ENCODE peak calls at places on chromosomes 7 and 10, in four cellular contexts. L is IMR-90, V is Peyer's patch, X is upper lobe of left lung. A is an unnamed sample.
A peak's percentile ranks its signal among the peaks of the same experiment; 100 is the strongest.

GRCh38 chr7:135210818-135211178 is 528 bp downstream of the WDR91 start:
- DNase-seq in L (peak; percentile 26), V (no peak), X (no peak), A (no peak)

GRCh38 chr10:4704034-4704545 is 121.9 kb upstream of the AKR1E2 start:
- DNase-seq in L (peak; percentile 93), V (no peak), X (no peak), A (no peak)

GRCh38 chr7:95088536-95088935 is 181.1 kb downstream of the PPP1R9A start:
- DNase-seq in L (no peak), V (no peak), X (no peak), A (no peak)

GRCh38 chr10:63700209-63700934 is 179.2 kb downstream of the REEP3 start:
- DNase-seq in L (peak; percentile 99), V (no peak), X (peak; percentile 36), A (no peak)

GRCh38 chr7:128974241-128974934 is 36.7 kb downstream of the IRF5 start:
- DNase-seq in L (peak; percentile 45), V (no peak), X (no peak), A (no peak)

GRCh38 chr10:14524692-14525091 is 194.0 kb upstream of the FRMD4A start:
- DNase-seq in L (no peak), V (no peak), X (no peak), A (no peak)

GRCh38 chr10:35822316-35822715 is 180.2 kb upstream of the FZD8 start:
- DNase-seq in L (peak; percentile 54), V (no peak), X (peak; percentile 68), A (peak; percentile 31)

GRCh38 chr10:106424981-106425380 is 739.5 kb downstream of the SORCS1 start:
- DNase-seq in L (peak; percentile 72), V (no peak), X (no peak), A (no peak)

GRCh38 chr10:125083576-125083920 is 76.8 kb downstream of the CTBP2 start:
- DNase-seq in L (peak; percentile 97), V (peak; percentile 44), X (no peak), A (peak; percentile 55)

GRCh38 chr10:124588736-124589451 is 127.3 kb downstream of the LHPP start:
- DNase-seq in L (peak; percentile 28), V (peak; percentile 68), X (no peak), A (peak; percentile 37)

GRCh38 chr10:23696476-23696875 is 257.6 kb downstream of the OTUD1 start:
- DNase-seq in L (no peak), V (no peak), X (no peak), A (no peak)

GRCh38 chr7:11427686-11428273 is 404.2 kb downstream of the THSD7A start:
- DNase-seq in L (peak; percentile 56), V (no peak), X (no peak), A (no peak)

GRCh38 chr7:93218997-93219827 is 7.1 kb downstream of the HEPACAM2 start:
- DNase-seq in L (no peak), V (no peak), X (no peak), A (no peak)

GRCh38 chr10:13724484-13724883 is 137.7 kb downstream of the PRPF18 start:
- DNase-seq in L (peak; percentile 92), V (no peak), X (no peak), A (no peak)

GRCh38 chr7:134933460-134934068 is 52.7 kb upstream of the AGBL3 start:
- DNase-seq in L (no peak), V (no peak), X (no peak), A (no peak)

GRCh38 chr7:7745966-7746365 is 27.6 kb upstream of the RPA3 start:
- DNase-seq in L (no peak), V (no peak), X (no peak), A (no peak)

GRCh38 chr10:75556320-75556719 is 124.9 kb downstream of the LRMDA start:
- DNase-seq in L (no peak), V (no peak), X (no peak), A (no peak)

DNA sequence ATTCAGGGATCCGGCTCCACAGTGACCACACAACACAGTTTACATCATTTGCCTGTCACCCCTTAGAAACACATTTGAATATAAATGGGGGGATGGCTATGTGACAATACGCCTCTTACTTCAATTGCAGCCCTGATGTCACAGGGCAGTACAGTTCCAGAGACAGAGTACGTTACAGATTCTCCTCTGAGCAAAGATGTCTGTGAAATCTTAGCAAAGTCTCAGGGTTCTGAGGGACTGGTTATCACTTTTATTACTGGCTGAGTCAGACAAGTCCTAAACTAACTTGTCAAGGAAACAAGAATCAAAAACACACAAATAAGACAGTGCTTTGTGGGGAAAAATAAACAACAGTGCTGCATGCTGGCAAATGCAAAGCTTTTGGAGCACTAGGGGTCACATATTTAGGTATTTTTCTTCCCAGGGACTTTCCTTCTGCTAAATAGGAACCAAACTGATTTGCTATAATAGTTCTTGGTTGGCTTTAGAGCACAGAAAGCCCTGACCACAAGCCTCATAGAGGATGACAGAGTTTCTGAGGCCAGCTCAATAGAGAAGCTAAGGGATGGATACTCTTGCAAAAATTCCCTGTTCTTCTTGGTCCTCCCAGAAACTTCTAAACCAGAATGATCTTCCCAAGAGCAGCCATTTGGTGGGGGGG is 501.6 kb downstream of the GRID1 start:
- DNase-seq in L (no peak), V (no peak), X (no peak), A (no peak)
- H3K36me3 ChIP-seq in L (no peaks in the 10 kb centered on the region), V (no peaks in the 10 kb centered on the region), X (no peaks in the 10 kb centered on the region), A (no peaks in the 10 kb centered on the region)

DNA sequence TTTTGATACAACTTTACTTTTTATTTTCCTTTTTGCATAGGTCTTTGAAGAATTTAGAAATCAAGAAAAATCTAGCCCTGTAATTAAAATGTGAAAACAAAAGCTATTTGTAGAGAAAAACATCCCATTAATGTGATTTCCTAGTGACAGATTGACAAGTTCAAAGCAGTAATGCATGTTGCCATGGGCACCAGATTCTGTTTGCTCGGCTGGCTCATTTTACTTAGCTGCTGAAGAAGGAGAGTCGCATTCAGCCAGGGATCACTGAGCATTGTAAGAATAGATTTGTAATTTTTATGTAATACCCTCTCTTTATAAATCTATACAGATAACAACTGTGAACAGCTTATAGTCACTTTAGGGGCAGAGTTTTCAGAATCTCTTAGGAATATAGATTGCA is 28.5 kb downstream of the DNAJB9 start:
- DNase-seq in L (no peak), V (no peak), X (no peak), A (no peak)
- H3K27ac ChIP-seq in L (no peak overlapping the region), V (no peak overlapping the region), X (no peak overlapping the region), A (no peak overlapping the region)

GRCh38 chr7:65264258-65264657 is 109.4 kb upstream of the ZNF92 start:
- DNase-seq in L (no peak), V (no peak), X (no peak), A (no peak)

GRCh38 chr7:65268782-65269149 is 104.9 kb upstream of the ZNF92 start:
- DNase-seq in L (no peak), V (no peak), X (no peak), A (no peak)

GRCh38 chr7:65265959-65266519 is 107.6 kb upstream of the ZNF92 start:
- DNase-seq in L (no peak), V (no peak), X (no peak), A (no peak)

GRCh38 chr7:65269150-65269856 is 104.4 kb upstream of the ZNF92 start:
- DNase-seq in L (peak; percentile 58), V (no peak), X (peak; percentile 57), A (no peak)
- TF ChIP-seq POLR2A in L (no peak), V (no peak), X (no peak), A (no peak)

GRCh38 chr10:3115685-3116084 is 48.3 kb downstream of the PFKP start:
- DNase-seq in L (no peak), V (no peak), X (no peak), A (no peak)
- H3K36me3 ChIP-seq in L (peaks cover 82% of the 10 kb centered on the region), V (no peaks in the 10 kb centered on the region), X (peaks cover 16% of the 10 kb centered on the region), A (peaks cover 91% of the 10 kb centered on the region)

GRCh38 chr10:31315453-31315852 is 3.6 kb upstream of the ZEB1 start:
- DNase-seq in L (peak; percentile 82), V (no peak), X (no peak), A (no peak)
- H3K27ac ChIP-seq in L (peak overlapping the region; percentile 28), V (no peak overlapping the region), X (no peak overlapping the region), A (no peak overlapping the region)

GRCh38 chr10:22252286-22252800 is 34.5 kb upstream of the EBLN1 start:
- DNase-seq in L (no peak), V (peak; percentile 54), X (peak; percentile 38), A (peak; percentile 33)
- TF ChIP-seq POLR2A in L (no peak), V (no peak), X (no peak), A (no peak)

DNA sequence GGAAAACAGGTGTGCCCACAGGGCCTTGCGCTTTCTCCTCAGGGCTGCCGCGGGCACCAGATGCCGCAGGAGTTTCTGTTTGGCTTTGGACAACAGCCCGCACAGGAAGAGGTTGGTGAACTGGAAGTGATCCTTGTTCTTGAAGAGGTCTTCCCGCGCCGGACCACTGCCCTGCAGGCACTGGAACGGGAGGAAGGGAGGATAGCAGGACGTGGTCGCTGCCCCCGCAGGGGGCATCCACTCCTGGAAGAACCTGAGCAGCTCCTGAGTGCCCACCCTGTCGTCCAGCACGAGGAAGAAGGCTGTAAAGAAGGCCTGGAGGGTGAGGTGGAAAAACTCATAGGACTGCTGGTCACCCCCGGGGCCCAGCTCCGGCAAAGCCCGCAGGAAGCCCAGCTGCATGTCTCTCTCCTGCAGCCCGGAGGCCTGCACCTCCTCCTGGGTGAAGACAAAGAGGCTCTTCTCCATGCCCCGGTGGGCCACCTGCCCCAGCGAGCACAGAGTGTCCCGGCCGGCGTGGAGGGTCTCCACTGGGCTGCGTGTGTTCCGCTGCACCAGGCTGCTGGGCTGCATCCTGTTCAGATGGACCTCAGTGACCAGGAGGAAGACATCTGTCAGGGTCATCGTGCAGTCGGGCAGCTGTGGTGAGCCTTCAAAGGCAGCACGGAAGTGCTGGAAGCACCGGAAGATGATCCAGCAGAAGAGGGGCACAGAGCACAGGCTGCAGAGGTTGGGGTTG is 26.9 kb downstream of the NOD1 start:
- DNase-seq in L (no peak), V (no peak), X (no peak), A (no peak)
- H3K36me3 ChIP-seq in L (peaks cover 44% of the 10 kb centered on the region), V (no peaks in the 10 kb centered on the region), X (peaks cover 98% of the 10 kb centered on the region), A (peaks cover 77% of the 10 kb centered on the region)

GRCh38 chr7:47950714-47951113 is 2.4 kb upstream of the PKD1L1 start:
- DNase-seq in L (no peak), V (no peak), X (peak; percentile 42), A (peak; percentile 45)

GRCh38 chr7:47947355-47947749 is 914 bp downstream of the PKD1L1 start:
- DNase-seq in L (no peak), V (no peak), X (no peak), A (no peak)

GRCh38 chr7:47946581-47947354 is 1.5 kb downstream of the PKD1L1 start:
- DNase-seq in L (no peak), V (no peak), X (no peak), A (no peak)

GRCh38 chr7:47949703-47950102 is 1.4 kb upstream of the PKD1L1 start:
- DNase-seq in L (no peak), V (no peak), X (no peak), A (no peak)

GRCh38 chr7:47948096-47948790 is at the start of gene PKD1L1:
- DNase-seq in L (no peak), V (no peak), X (no peak), A (no peak)
- H3K27ac ChIP-seq in L (no peak within 1 kb of the TSS), V (no peak within 1 kb of the TSS), X (no peak within 1 kb of the TSS), A (peak within 1 kb of the TSS; percentile 38)

GRCh38 chr10:3510741-3511140 is 274.3 kb downstream of the KLF6 start:
- DNase-seq in L (no peak), V (no peak), X (no peak), A (no peak)
- TF ChIP-seq POLR2A in L (no peak), V (no peak), X (no peak), A (no peak)